ENCODE peak calls at places on chromosomes 12 and 14, in nine cellular contexts. X is mammary epithelial cell; K is fibroblast of lung; I is hepatocyte; O is CD4-positive, alpha-beta memory T cell; P is AG04449; S is DND-41; M is MM.1S; A is psoas muscle. B is an unnamed sample.

GRCh38 chr12:67433393-67434175 is 164.4 kb downstream of the CAND1 start:
- DNase-seq in X (no peak), K (no peak), I (no peak), O (no peak), P (no peak), S (no peak), M (no peak), A (no peak), B (peak)

GRCh38 chr12:32107376-32108267 is 975 bp downstream of the BICD1 start:
- DNase-seq in X (peak), K (peak), I (peak), O (no peak), P (no peak), S (peak), M (no peak), A (no peak), B (no peak)

GRCh38 chr12:11757095-11757494 is 107.6 kb downstream of the ETV6 start:
- DNase-seq in X (no peak), K (no peak), I (no peak), O (no peak), P (no peak), S (no peak), M (no peak), A (no peak), B (no peak)

GRCh38 chr12:46933947-46934346 is 108.2 kb upstream of the SLC38A4 start:
- DNase-seq in X (peak), K (peak), I (peak), O (no peak), P (no peak), S (peak), M (peak), A (no peak), B (peak)

GRCh38 chr14:41302776-41303175 is 303.9 kb upstream of the LRFN5 start:
- DNase-seq in X (no peak), K (no peak), I (no peak), O (no peak), P (no peak), S (no peak), M (no peak), A (no peak), B (no peak)

GRCh38 chr14:32472512-32473472 is 143.7 kb downstream of the AKAP6 start:
- DNase-seq in X (peak), K (peak), I (no peak), O (no peak), P (no peak), S (no peak), M (no peak), A (no peak), B (no peak)

GRCh38 chr12:15209782-15210181 is 11.4 kb downstream of the RERG start:
- DNase-seq in X (peak), K (peak), I (no peak), O (no peak), P (peak), S (no peak), M (no peak), A (no peak), B (no peak)

GRCh38 chr14:67420102-67420739 is 8.3 kb upstream of the PLEK2 start:
- DNase-seq in X (peak), K (no peak), I (no peak), O (no peak), P (no peak), S (peak), M (peak), A (peak), B (peak)

GRCh38 chr14:20719777-20720176 is 25.9 kb upstream of the EDDM3A start:
- DNase-seq in X (peak), K (no peak), I (peak), O (no peak), P (no peak), S (no peak), M (no peak), A (no peak), B (no peak)

GRCh38 chr12:95763809-95764253 is 26.7 kb downstream of the NTN4 start:
- DNase-seq in X (peak), K (peak), I (peak), O (no peak), P (peak), S (no peak), M (no peak), A (peak), B (no peak)

GRCh38 chr12:105141320-105141918 is 33.9 kb downstream of the WASHC4 start:
- DNase-seq in X (no peak), K (no peak), I (no peak), O (no peak), P (no peak), S (no peak), M (no peak), A (no peak), B (no peak)

GRCh38 chr14:36281309-36281708 is 39.1 kb downstream of the MBIP start:
- DNase-seq in X (no peak), K (no peak), I (no peak), O (no peak), P (no peak), S (no peak), M (no peak), A (no peak), B (no peak)

GRCh38 chr12:50732591-50732990 is 31.3 kb upstream of the ATF1 start:
- DNase-seq in X (peak), K (peak), I (no peak), O (no peak), P (peak), S (no peak), M (no peak), A (no peak), B (no peak)

GRCh38 chr14:50954811-50955372 is 10.6 kb upstream of the PYGL start:
- DNase-seq in X (peak), K (peak), I (peak), O (no peak), P (no peak), S (no peak), M (no peak), A (no peak), B (peak)

GRCh38 chr14:55430024-55430690 is 10.3 kb downstream of the TBPL2 start:
- DNase-seq in X (peak), K (peak), I (peak), O (peak), P (no peak), S (peak), M (peak), A (no peak), B (peak)

GRCh38 chr12:118371354-118372282 is 1.1 kb downstream of the TAOK3 start:
- DNase-seq in X (peak), K (no peak), I (peak), O (peak), P (no peak), S (peak), M (no peak), A (peak), B (no peak)

GRCh38 chr12:92582466-92582865 is 120.3 kb upstream of the PLEKHG7 start:
- DNase-seq in X (no peak), K (no peak), I (no peak), O (no peak), P (no peak), S (no peak), M (no peak), A (no peak), B (no peak)

GRCh38 chr12:42735869-42736361 is 146.4 kb upstream of the PRICKLE1 start:
- DNase-seq in X (peak), K (no peak), I (no peak), O (no peak), P (no peak), S (no peak), M (no peak), A (peak), B (no peak)

GRCh38 chr14:100874051-100874410 is 29.5 kb downstream of the RTL1 start:
- DNase-seq in X (no peak), K (no peak), I (no peak), O (no peak), P (no peak), S (no peak), M (no peak), A (no peak), B (no peak)

GRCh38 chr12:47032644-47033043 is 46.8 kb upstream of the PCED1B start:
- DNase-seq in X (peak), K (peak), I (peak), O (peak), P (no peak), S (no peak), M (peak), A (no peak), B (peak)

GRCh38 chr14:81423504-81423903 is 23.4 kb upstream of the STON2 start:
- DNase-seq in X (no peak), K (no peak), I (no peak), O (no peak), P (no peak), S (no peak), M (no peak), A (peak), B (no peak)

GRCh38 chr14:72736791-72737559 is 156.9 kb downstream of the DPF3 start:
- DNase-seq in X (no peak), K (peak), I (no peak), O (no peak), P (no peak), S (no peak), M (no peak), A (no peak), B (peak)

GRCh38 chr12:92464911-92465310 is 237.9 kb upstream of the PLEKHG7 start:
- DNase-seq in X (no peak), K (no peak), I (no peak), O (no peak), P (no peak), S (no peak), M (no peak), A (no peak), B (no peak)

GRCh38 chr12:46679754-46680153 is 146.0 kb downstream of the SLC38A4 start:
- DNase-seq in X (no peak), K (no peak), I (no peak), O (no peak), P (no peak), S (no peak), M (no peak), A (no peak), B (no peak)

GRCh38 chr14:100726812-100727564 is at the start of gene DLK1:
- DNase-seq in X (no peak), K (no peak), I (peak), O (no peak), P (no peak), S (no peak), M (no peak), A (peak), B (no peak)

GRCh38 chr12:131628341-131628740 is 82.5 kb upstream of the SFSWAP start:
- DNase-seq in X (no peak), K (no peak), I (no peak), O (no peak), P (no peak), S (no peak), M (no peak), A (no peak), B (no peak)

GRCh38 chr14:61553730-61554641 is 141.3 kb upstream of the HIF1A start:
- DNase-seq in X (peak), K (peak), I (peak), O (no peak), P (peak), S (no peak), M (no peak), A (no peak), B (no peak)

GRCh38 chr12:124928095-124928911 is 13.9 kb upstream of the UBC start:
- DNase-seq in X (peak), K (peak), I (no peak), O (peak), P (no peak), S (no peak), M (no peak), A (peak), B (no peak)

GRCh38 chr14:89899917-89900680 is 54.4 kb downstream of the EFCAB11 start:
- DNase-seq in X (no peak), K (peak), I (peak), O (no peak), P (no peak), S (peak), M (peak), A (no peak), B (peak)

GRCh38 chr14:92651106-92651792 is 97.2 kb downstream of the LGMN start:
- DNase-seq in X (no peak), K (no peak), I (no peak), O (peak), P (no peak), S (peak), M (no peak), A (no peak), B (peak)

GRCh38 chr12:130633771-130634170 is 82.3 kb downstream of the RIMBP2 start:
- DNase-seq in X (no peak), K (no peak), I (peak), O (no peak), P (no peak), S (no peak), M (no peak), A (no peak), B (no peak)

GRCh38 chr12:1047898-1048660 is 57.1 kb downstream of the ERC1 start:
- DNase-seq in X (peak), K (no peak), I (no peak), O (no peak), P (no peak), S (no peak), M (no peak), A (no peak), B (no peak)

GRCh38 chr12:27463826-27464554 is 17.5 kb downstream of the SMCO2 start:
- DNase-seq in X (no peak), K (peak), I (no peak), O (no peak), P (no peak), S (peak), M (no peak), A (no peak), B (no peak)

GRCh38 chr14:101754893-101755292 is 6.6 kb upstream of the PPP2R5C start:
- DNase-seq in X (no peak), K (no peak), I (no peak), O (no peak), P (no peak), S (no peak), M (no peak), A (no peak), B (no peak)

GRCh38 chr14:23034498-23035302 is at the start of gene PSMB5:
- DNase-seq in X (peak), K (peak), I (peak), O (peak), P (peak), S (peak), M (peak), A (peak), B (peak)

GRCh38 chr14:38256358-38256840 is 506 bp upstream of the CLEC14A start:
- DNase-seq in X (no peak), K (peak), I (no peak), O (no peak), P (peak), S (no peak), M (no peak), A (no peak), B (no peak)

GRCh38 chr14:102833991-102834390 is 56.7 kb downstream of the TRAF3 start:
- DNase-seq in X (no peak), K (no peak), I (no peak), O (no peak), P (no peak), S (no peak), M (no peak), A (no peak), B (no peak)

GRCh38 chr14:102835959-102836358 is 58.7 kb downstream of the TRAF3 start:
- DNase-seq in X (no peak), K (no peak), I (no peak), O (no peak), P (no peak), S (no peak), M (no peak), A (no peak), B (no peak)

GRCh38 chr14:102831163-102831804 is 54.0 kb downstream of the TRAF3 start:
- DNase-seq in X (no peak), K (no peak), I (no peak), O (no peak), P (no peak), S (no peak), M (no peak), A (no peak), B (no peak)

GRCh38 chr14:102830474-102831045 is 53.3 kb downstream of the TRAF3 start:
- DNase-seq in X (no peak), K (no peak), I (no peak), O (no peak), P (no peak), S (no peak), M (no peak), A (no peak), B (no peak)

GRCh38 chr14:102833341-102833740 is 56.1 kb downstream of the TRAF3 start:
- DNase-seq in X (no peak), K (no peak), I (no peak), O (no peak), P (no peak), S (no peak), M (no peak), A (no peak), B (no peak)
- H3K4me3 ChIP-seq in X (no peak), K (no peak), I (no peak), O (no peak), P (no peak), S (no peak), M (no peak), A (no peak), B (no peak)

GRCh38 chr12:114687269-114687605 is 3.3 kb upstream of the TBX3 start:
- DNase-seq in X (no peak), K (no peak), I (no peak), O (no peak), P (no peak), S (no peak), M (no peak), A (no peak), B (no peak)

GRCh38 chr12:114689075-114689994 is 5.4 kb upstream of the TBX3 start:
- DNase-seq in X (no peak), K (no peak), I (no peak), O (no peak), P (no peak), S (no peak), M (no peak), A (no peak), B (no peak)

GRCh38 chr12:114686421-114687268 is 2.7 kb upstream of the TBX3 start:
- DNase-seq in X (no peak), K (no peak), I (no peak), O (no peak), P (no peak), S (no peak), M (no peak), A (no peak), B (no peak)

GRCh38 chr12:114688256-114688845 is 4.4 kb upstream of the TBX3 start:
- DNase-seq in X (no peak), K (no peak), I (no peak), O (no peak), P (no peak), S (no peak), M (no peak), A (no peak), B (no peak)

GRCh38 chr12:114687802-114688201 is 3.8 kb upstream of the TBX3 start:
- DNase-seq in X (no peak), K (peak), I (no peak), O (no peak), P (no peak), S (no peak), M (no peak), A (no peak), B (no peak)
- H3K4me3 ChIP-seq in X (no peak), K (no peak), I (no peak), O (no peak), P (no peak), S (no peak), M (no peak), A (no peak), B (no peak)

DNA sequence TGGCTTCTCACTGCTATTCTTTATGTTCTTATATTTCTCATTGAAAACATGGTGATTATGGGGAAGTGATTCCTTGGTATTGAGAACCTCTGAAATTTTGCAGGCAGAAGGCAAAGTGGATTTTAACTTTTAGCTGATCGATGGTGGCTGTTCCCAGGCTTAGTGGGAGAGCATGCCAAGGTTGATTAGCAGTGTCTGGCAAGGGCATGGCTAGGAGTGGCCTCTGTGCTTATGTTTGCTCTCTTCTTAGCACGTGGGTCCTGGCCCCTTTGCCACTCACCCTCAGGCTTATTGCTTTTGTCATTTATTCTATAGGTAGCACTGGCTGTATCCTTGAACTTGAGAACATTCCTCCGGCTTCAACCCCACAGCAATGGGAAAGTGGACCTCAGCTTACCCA is 2.1 kb downstream of the MVK start:
- DNase-seq in X (no peak), K (no peak), I (no peak), O (no peak), P (no peak), S (no peak), M (no peak), A (peak), B (no peak)
- H3K4me3 ChIP-seq in X (no peak), K (no peak), I (no peak), O (no peak), P (no peak), S (no peak), M (no peak), A (no peak), B (no peak)

GRCh38 chr12:16603916-16604575 is 1.9 kb downstream of the LMO3 start:
- DNase-seq in X (no peak), K (peak), I (no peak), O (no peak), P (no peak), S (no peak), M (no peak), A (no peak), B (no peak)
- H3K4me3 ChIP-seq in X (no peak), K (no peak), I (peak), O (no peak), P (no peak), S (no peak), M (no peak), A (peak), B (no peak)